ENCODE peak calls at places on chromosomes 7 and 10, in four cellular contexts. L is naive B cell; S is mesendoderm; K is CD8-positive, alpha-beta memory T cell. T is an unnamed sample.
A peak's percentile ranks its signal among the peaks of the same experiment; 100 is the strongest.

GRCh38 chr7:157540606-157541294 is 203.9 kb downstream of the DNAJB6 start:
- DNase-seq in S (no peak), K (no peak), L (no peak), T (no peak)

GRCh38 chr7:145795132-145795531 is 321.5 kb upstream of the CNTNAP2 start:
- DNase-seq in K (no peak), L (no peak), S (no peak), T (no peak)

GRCh38 chr7:155813125-155813524 is 862 bp upstream of the SHH start:
- DNase-seq in S (no peak), K (no peak), L (no peak), T (no peak)

GRCh38 chr10:132151286-132151950 is 35.3 kb upstream of the DPYSL4 start:
- DNase-seq in S (no peak), K (no peak), L (no peak), T (no peak)

GRCh38 chr10:120988751-120989150 is 137.6 kb downstream of the WDR11 start:
- DNase-seq in L (no peak), S (no peak), K (no peak), T (no peak)

GRCh38 chr7:52956379-52956915 is 79.0 kb upstream of the POM121L12 start:
- DNase-seq in K (no peak), S (peak; percentile 30), L (no peak), T (no peak)

GRCh38 chr7:27921081-27921836 is 181.3 kb downstream of the TAX1BP1 start:
- DNase-seq in L (peak; percentile 27), S (peak; percentile 86), K (no peak), T (peak; percentile 71)

GRCh38 chr7:64951250-64951848 is 39.5 kb downstream of the ZNF117 start:
- DNase-seq in K (no peak), L (peak; percentile 43), S (peak; percentile 39), T (peak; percentile 59)

GRCh38 chr10:123087348-123087747 is 48.4 kb upstream of the HMX3 start:
- DNase-seq in L (no peak), S (no peak), K (no peak), T (no peak)

GRCh38 chr7:359776-360361 is 69.9 kb downstream of the FOXL3 start:
- DNase-seq in L (peak; percentile 29), S (no peak), K (no peak), T (no peak)

GRCh38 chr10:69451209-69451783 is at the start of gene TSPAN15:
- DNase-seq in K (peak; percentile 58), S (peak; percentile 95), L (peak; percentile 33), T (no peak)

GRCh38 chr10:49333192-49333591 is 34.2 kb downstream of the C10orf71 start:
- DNase-seq in L (no peak), K (no peak), S (no peak), T (no peak)

GRCh38 chr7:148806187-148806586 is 77.9 kb downstream of the EZH2 start:
- DNase-seq in S (no peak), L (no peak), K (no peak), T (no peak)

GRCh38 chr10:131770946-131771633 is 129.7 kb upstream of the PPP2R2D start:
- DNase-seq in S (no peak), K (no peak), L (no peak), T (no peak)

GRCh38 chr7:43138710-43139601 is 26.5 kb downstream of the HECW1 start:
- DNase-seq in K (no peak), L (no peak), S (peak; percentile 82), T (no peak)

GRCh38 chr10:43236176-43236850 is 30.6 kb downstream of the RASGEF1A start:
- DNase-seq in K (no peak), S (no peak), L (no peak), T (no peak)

GRCh38 chr10:132369636-132370185 is 27.3 kb upstream of the PWWP2B start:
- DNase-seq in K (no peak), S (no peak), L (no peak), T (no peak)

GRCh38 chr7:2943851-2944601 is 99.6 kb downstream of the CARD11 start:
- DNase-seq in K (no peak), S (no peak), L (no peak), T (no peak)

GRCh38 chr10:119654540-119654939 is 3.4 kb downstream of the BAG3 start:
- DNase-seq in S (peak; percentile 75), K (no peak), L (no peak), T (no peak)

GRCh38 chr10:21078410-21079329 is 181.6 kb upstream of the NEBL start:
- DNase-seq in K (no peak), L (no peak), S (peak; percentile 82), T (peak; percentile 20)

GRCh38 chr10:52030051-52030867 is 283.8 kb upstream of the DKK1 start:
- DNase-seq in L (no peak), S (peak; percentile 41), K (no peak), T (no peak)

GRCh38 chr7:123609883-123610239 is 8.2 kb downstream of the ASB15 start:
- DNase-seq in K (no peak), L (no peak), S (no peak), T (no peak)

GRCh38 chr7:1745018-1745532 is 75.0 kb downstream of the ELFN1 start:
- DNase-seq in K (no peak), L (no peak), S (no peak), T (no peak)

GRCh38 chr10:8211631-8212030 is 157.1 kb downstream of the GATA3 start:
- DNase-seq in S (peak; percentile 29), K (no peak), L (no peak), T (no peak)

T was measured in AML-193.